ENCODE peak calls at places on chromosomes 1 and 21, in seven cellular contexts. N is pancreas, K is GM23248, E is anterior cingulate cortex, P is Caco-2, J is AML-193, T is frontal cortex. D is an unnamed sample.

GRCh38 chr1:110153407-110153950 is 3.2 kb downstream of the SLC6A17 start:
- DNase-seq in T (no peak), N (no peak), E (no peak), P (no peak), J (no peak), K (no peak), D (no peak)

GRCh38 chr1:49351744-49352143 is 575.1 kb upstream of the BEND5 start:
- DNase-seq in K (peak), J (no peak), N (no peak), P (no peak), E (no peak), T (no peak), D (no peak)

GRCh38 chr1:100423832-100424337 is 71.6 kb downstream of the CDC14A start:
- DNase-seq in K (no peak), J (no peak), E (no peak), T (no peak), N (no peak), P (no peak), D (no peak)

GRCh38 chr1:169586395-169587255 is at the start of gene F5:
- DNase-seq in N (peak), P (peak), T (no peak), K (peak), J (peak), E (peak), D (peak)

GRCh38 chr1:205610036-205610435 is 21.8 kb downstream of the ELK4 start:
- DNase-seq in K (peak), N (no peak), T (no peak), P (no peak), E (no peak), J (no peak), D (no peak)

GRCh38 chr21:42512346-42513034 is 1.2 kb upstream of the SLC37A1 start:
- DNase-seq in J (no peak), E (no peak), T (no peak), N (no peak), P (no peak), K (no peak), D (no peak)

GRCh38 chr1:184820956-184821355 is 66.3 kb upstream of the EDEM3 start:
- DNase-seq in N (no peak), P (no peak), T (no peak), E (no peak), K (no peak), J (no peak), D (no peak)

GRCh38 chr1:21126324-21126723 is 50.4 kb downstream of the EIF4G3 start:
- DNase-seq in K (no peak), E (no peak), T (no peak), N (no peak), P (no peak), J (no peak), D (no peak)

GRCh38 chr1:68384872-68385390 is 64.8 kb downstream of the RPE65 start:
- DNase-seq in N (no peak), E (no peak), K (peak), P (no peak), T (no peak), J (no peak), D (no peak)

D was measured in psoas muscle.